ENCODE peak calls at places on chromosomes 4 and X, in four cellular contexts. I, C, L and R are unnamed samples.

GRCh38 chr4:89356086-89356485 is 48.5 kb upstream of the GPRIN3 start:
- DNase-seq in I (peak), L (no peak), C (peak), R (peak)

GRCh38 chr4:18442957-18443356 is 421.4 kb upstream of the LCORL start:
- DNase-seq in I (no peak), L (no peak), C (no peak), R (no peak)

GRCh38 chr4:1204828-1205591 is 32.6 kb upstream of the SPON2 start:
- DNase-seq in L (no peak), I (no peak), C (no peak), R (no peak)

GRCh38 chrX:119917877-119918276 is 22.2 kb downstream of the AKAP14 start:
- DNase-seq in C (no peak), L (no peak), I (no peak), R (no peak)

GRCh38 chr4:113945906-113946305 is 33.5 kb downstream of the ARSJ start:
- DNase-seq in L (no peak), I (no peak), C (no peak), R (no peak)

GRCh38 chrX:13428055-13428786 is 108.4 kb upstream of the ATXN3L start:
- DNase-seq in C (no peak), L (no peak), I (peak), R (peak)

GRCh38 chr4:158667651-158668198 is 4.0 kb downstream of the C4orf46 start:
- DNase-seq in C (no peak), I (no peak), L (no peak), R (no peak)

GRCh38 chr4:110632506-110633357 is 9.9 kb upstream of the PITX2 start:
- DNase-seq in C (no peak), L (no peak), I (no peak), R (no peak)

GRCh38 chrX:109533005-109533404 is 3.6 kb upstream of the NXT2 start:
- DNase-seq in C (no peak), I (no peak), L (no peak), R (no peak)

GRCh38 chrX:9842541-9842940 is 56.3 kb downstream of the SHROOM2 start:
- DNase-seq in I (no peak), L (no peak), C (no peak), R (no peak)

GRCh38 chrX:24241822-24242648 is 71.8 kb downstream of the SUPT20HL2 start:
- DNase-seq in L (no peak), C (peak), I (peak), R (peak)

GRCh38 chr4:4521069-4521468 is 20.8 kb downstream of the STX18 start:
- DNase-seq in C (no peak), I (no peak), L (no peak), R (no peak)

GRCh38 chr4:77804471-77804870 is 14.7 kb downstream of the CNOT6L start:
- DNase-seq in C (no peak), I (no peak), L (no peak), R (no peak)

GRCh38 chrX:16578218-16578617 is 71.7 kb upstream of the S100G start:
- DNase-seq in I (no peak), C (no peak), L (no peak), R (no peak)

GRCh38 chr4:174173360-174173759 is 110.1 kb downstream of the FBXO8 start:
- DNase-seq in L (no peak), I (no peak), C (no peak), R (no peak)

GRCh38 chr4:608236-608635 is 17.1 kb upstream of the PDE6B start:
- DNase-seq in C (no peak), I (no peak), L (no peak), R (no peak)

GRCh38 chr4:74503580-74503979 is 58.6 kb downstream of the AREG start:
- DNase-seq in C (no peak), L (no peak), I (no peak), R (no peak)

GRCh38 chr4:5919044-5919443 is 26.2 kb upstream of the CRMP1 start:
- DNase-seq in I (no peak), C (no peak), L (no peak), R (no peak)